ENCODE peak calls at places on chromosomes 13 and 19, in ten cellular contexts. R, E, T, L, C, J, B, P, H and G are unnamed samples.

GRCh38 chr19:42512743-42513304 is 15.5 kb downstream of the CEACAM1 start:
- DNase-seq in J (no peak), B (no peak), E (no peak), H (peak; percentile 5), T (no peak), R (no peak), C (no peak), P (no peak), L (no peak), G (no peak)

GRCh38 chr13:48535791-48536190 is 2.9 kb upstream of the RCBTB2 start:
- DNase-seq in J (no peak), P (no peak), E (no peak), H (no peak), B (no peak), C (no peak), R (no peak), L (no peak), T (no peak), G (no peak)

GRCh38 chr19:19120308-19121156 is 17.7 kb downstream of the TMEM161A start:
- DNase-seq in J (peak; percentile 26), H (peak; percentile 54), P (no peak), R (peak; percentile 81), C (no peak), E (no peak), L (no peak), B (no peak), T (peak; percentile 80), G (no peak)

GRCh38 chr13:30676672-30677071 is 58.7 kb upstream of the ALOX5AP start:
- DNase-seq in R (peak; percentile 21), J (no peak), C (no peak), H (no peak), B (no peak), E (no peak), T (peak; percentile 48), L (no peak), P (no peak), G (no peak)

GRCh38 chr13:113393226-113393571 is 29.3 kb upstream of the GRTP1 start:
- DNase-seq in R (no peak), B (no peak), H (no peak), E (no peak), T (no peak), J (no peak), P (no peak), C (no peak), L (no peak), G (no peak)

GRCh38 chr13:83215627-83216026 is 666.6 kb downstream of the SLITRK1 start:
- DNase-seq in P (peak; percentile 59), E (no peak), J (no peak), T (peak; percentile 82), R (peak; percentile 72), B (no peak), L (no peak), C (no peak), H (no peak), G (no peak)

GRCh38 chr13:20351279-20352022 is 119.3 kb upstream of the GJB6 start:
- DNase-seq in R (peak; percentile 56), C (no peak), B (no peak), J (no peak), E (no peak), H (no peak), L (no peak), T (peak; percentile 74), P (no peak), G (no peak)

GRCh38 chr13:89401209-89401810 is 1730.1 kb downstream of the SLITRK5 start:
- DNase-seq in R (peak; percentile 87), T (no peak), J (no peak), P (no peak), B (no peak), E (no peak), L (no peak), C (no peak), H (no peak), G (no peak)

GRCh38 chr19:4984448-4984990 is 15.6 kb downstream of the KDM4B start:
- DNase-seq in L (no peak), J (no peak), R (no peak), T (no peak), P (no peak), C (no peak), B (no peak), E (no peak), H (no peak), G (no peak)

GRCh38 chr13:89029062-89029461 is 1357.9 kb downstream of the SLITRK5 start:
- DNase-seq in H (no peak), B (no peak), C (peak; percentile 1), J (no peak), P (no peak), R (no peak), L (no peak), E (no peak), T (no peak), G (no peak)

GRCh38 chr19:3725640-3726310 is 17.6 kb downstream of the TJP3 start:
- DNase-seq in T (peak; percentile 27), L (no peak), C (no peak), H (no peak), B (no peak), J (peak; percentile 90), E (no peak), P (no peak), R (no peak), G (no peak)